ENCODE peak calls at places on chromosomes 3 and 15, in ten cellular contexts. L is memory B cell, O is NCI-H1436, E is GM12878, R is hippocampal formation, A is K562, Q is AG10803, J is AG08396, K is kidney tubule cell, D is HL-60. U is an unnamed sample.

GRCh38 chr3:57825116-57825515 is 69.0 kb downstream of the SLMAP start:
- DNase-seq in A (no peak), R (no peak), Q (no peak), O (no peak), K (no peak), L (no peak), D (no peak), E (no peak), J (no peak), U (no peak)

GRCh38 chr3:161371441-161372320 is at the start of gene SPTSSB:
- DNase-seq in L (no peak), K (peak), E (no peak), R (peak), J (peak), A (peak), D (no peak), Q (peak), O (peak), U (peak)

GRCh38 chr15:78938608-78939488 is 6.0 kb downstream of the CTSH start:
- DNase-seq in O (no peak), D (peak), L (peak), R (no peak), A (no peak), E (peak), Q (no peak), J (no peak), K (no peak), U (peak)

GRCh38 chr15:71109130-71109529 is 6.1 kb upstream of the THSD4 start:
- DNase-seq in A (no peak), Q (peak), J (no peak), K (peak), E (no peak), L (no peak), O (no peak), D (no peak), R (no peak), U (no peak)

GRCh38 chr3:126958638-126959085 is 24.3 kb upstream of the PLXNA1 start:
- DNase-seq in E (no peak), K (no peak), Q (no peak), A (no peak), R (no peak), J (no peak), D (no peak), L (no peak), O (no peak), U (no peak)

GRCh38 chr15:85125056-85125661 is 143.5 kb downstream of the PDE8A start:
- DNase-seq in J (peak), O (no peak), D (no peak), Q (peak), R (no peak), E (no peak), K (peak), L (no peak), A (no peak), U (no peak)

GRCh38 chr15:78130466-78131294 is 565 bp downstream of the CIB2 start:
- DNase-seq in E (no peak), A (peak), D (no peak), J (peak), R (no peak), O (no peak), Q (no peak), K (no peak), L (no peak), U (no peak)

GRCh38 chr3:194382892-194383223 is 13.3 kb upstream of the LRRC15 start:
- DNase-seq in L (no peak), R (no peak), E (no peak), O (no peak), A (no peak), Q (no peak), J (no peak), K (no peak), D (no peak), U (no peak)

GRCh38 chr3:156341831-156342416 is 213.0 kb downstream of the SSR3 start:
- DNase-seq in K (no peak), E (peak), Q (no peak), J (no peak), R (no peak), A (no peak), L (peak), D (no peak), O (no peak), U (no peak)

GRCh38 chr3:110389005-110389404 is 682.6 kb upstream of the NECTIN3 start:
- DNase-seq in J (no peak), Q (no peak), E (no peak), L (no peak), D (no peak), K (no peak), O (no peak), R (no peak), A (no peak), U (no peak)

GRCh38 chr3:170387952-170388351 is 30.4 kb downstream of the SKIL start:
- DNase-seq in J (no peak), A (no peak), Q (peak), L (no peak), O (no peak), R (no peak), D (no peak), K (no peak), E (no peak), U (no peak)

GRCh38 chr3:139764936-139765335 is 87.2 kb upstream of the NMNAT3 start:
- DNase-seq in O (no peak), J (peak), R (no peak), D (no peak), K (peak), Q (peak), A (no peak), L (no peak), E (no peak), U (no peak)

GRCh38 chr3:171833775-171834460 is 9.2 kb upstream of the TMEM212 start:
- DNase-seq in O (peak), K (peak), J (peak), L (no peak), D (no peak), R (no peak), A (no peak), Q (peak), E (no peak), U (no peak)

GRCh38 chr15:26772588-26773484 is at the start of gene GABRB3:
- DNase-seq in D (no peak), Q (peak), L (no peak), A (no peak), K (peak), O (peak), J (peak), R (peak), E (no peak), U (no peak)

GRCh38 chr3:196327405-196327804 is 9.4 kb upstream of the DYNLT2B start:
- DNase-seq in L (no peak), E (no peak), A (no peak), O (no peak), D (no peak), K (no peak), R (no peak), J (no peak), Q (peak), U (no peak)

GRCh38 chr15:40065166-40065565 is 26.2 kb upstream of the SRP14 start:
- DNase-seq in R (no peak), D (no peak), J (no peak), O (no peak), E (no peak), K (no peak), A (no peak), L (no peak), Q (no peak), U (no peak)

GRCh38 chr15:76059320-76060097 is at the start of gene TMEM266:
- DNase-seq in A (peak), E (no peak), D (no peak), J (peak), K (peak), Q (no peak), O (peak), L (peak), R (peak), U (peak)

GRCh38 chr15:65396965-65397317 is 19.1 kb upstream of the IGDCC3 start:
- DNase-seq in D (no peak), Q (no peak), R (no peak), E (no peak), K (no peak), J (no peak), A (no peak), O (no peak), L (no peak), U (no peak)

GRCh38 chr15:48695088-48695834 is 49.8 kb upstream of the FBN1 start:
- DNase-seq in O (no peak), D (no peak), L (no peak), J (peak), K (peak), E (no peak), R (no peak), A (no peak), Q (peak), U (no peak)

GRCh38 chr3:150783920-150784746 is 21.2 kb upstream of the SIAH2 start:
- DNase-seq in Q (no peak), R (no peak), E (no peak), D (no peak), L (no peak), K (no peak), O (no peak), J (no peak), A (no peak), U (no peak)

GRCh38 chr3:124832782-124833709 is 54.1 kb downstream of the ITGB5 start:
- DNase-seq in E (no peak), K (peak), O (no peak), D (no peak), R (no peak), Q (peak), A (no peak), L (no peak), J (peak), U (no peak)

GRCh38 chr3:151011427-151011826 is 38.9 kb upstream of the CLRN1 start:
- DNase-seq in L (no peak), A (no peak), K (peak), J (no peak), Q (peak), E (no peak), R (no peak), D (no peak), O (peak), U (no peak)

GRCh38 chr15:25439456-25439836 is 622 bp upstream of the UBE3A start:
- DNase-seq in R (no peak), E (no peak), A (no peak), Q (peak), L (no peak), D (no peak), K (peak), J (peak), O (peak), U (no peak)

GRCh38 chr15:34699968-34700640 is 54.7 kb downstream of the GJD2 start:
- DNase-seq in K (no peak), D (no peak), A (no peak), J (no peak), Q (peak), R (no peak), E (no peak), O (no peak), L (no peak), U (no peak)

GRCh38 chr3:158727499-158728377 is 4.5 kb downstream of the RARRES1 start:
- DNase-seq in K (peak), J (peak), R (peak), E (peak), Q (peak), L (peak), O (peak), A (peak), D (peak), U (peak)

GRCh38 chr15:39907216-39907615 is 12.8 kb downstream of the GPR176 start:
- DNase-seq in A (no peak), Q (no peak), K (no peak), L (no peak), O (no peak), J (no peak), R (no peak), E (no peak), D (no peak), U (no peak)

GRCh38 chr15:74307827-74308642 is 59.4 kb downstream of the CYP11A1 start:
- DNase-seq in O (peak), D (peak), J (peak), L (peak), A (peak), E (no peak), R (peak), K (peak), Q (peak), U (no peak)

GRCh38 chr15:99542828-99543227 is 23.0 kb upstream of the MEF2A start:
- DNase-seq in O (no peak), R (no peak), L (no peak), K (no peak), Q (peak), A (no peak), E (no peak), D (no peak), J (no peak), U (no peak)

GRCh38 chr15:57070674-57071073 is 152.2 kb downstream of the TCF12 start:
- DNase-seq in D (no peak), J (no peak), E (no peak), A (no peak), R (no peak), L (no peak), K (no peak), O (no peak), Q (no peak), U (no peak)

GRCh38 chr3:120449701-120450216 is 1.0 kb downstream of the FSTL1 start:
- DNase-seq in L (no peak), R (no peak), A (no peak), K (peak), E (no peak), O (no peak), D (no peak), J (peak), Q (peak), U (no peak)

GRCh38 chr15:67086650-67086941 is 21.2 kb downstream of the SMAD3 start:
- DNase-seq in L (no peak), E (no peak), R (no peak), K (no peak), J (no peak), O (no peak), Q (no peak), D (no peak), A (no peak), U (no peak)

GRCh38 chr3:79497447-79498111 is 270.2 kb downstream of the ROBO1 start:
- DNase-seq in A (peak), R (no peak), O (no peak), J (peak), L (no peak), Q (peak), K (peak), E (no peak), D (no peak), U (no peak)

GRCh38 chr15:63815796-63816533 is 17.8 kb downstream of the HERC1 start:
- DNase-seq in A (no peak), J (no peak), Q (peak), L (no peak), R (no peak), D (no peak), O (no peak), K (no peak), E (no peak), U (no peak)

GRCh38 chr15:38197553-38197952 is 55.1 kb upstream of the SPRED1 start:
- DNase-seq in Q (no peak), A (no peak), L (no peak), R (no peak), J (no peak), D (no peak), O (no peak), K (no peak), E (no peak), U (no peak)

GRCh38 chr15:25678498-25678865 is 184.6 kb downstream of the ATP10A start:
- DNase-seq in E (no peak), J (no peak), D (no peak), L (no peak), Q (no peak), O (no peak), R (no peak), K (peak), A (no peak), U (no peak)

GRCh38 chr3:50246517-50246954 is 10.5 kb downstream of the GNAI2 start:
- DNase-seq in J (no peak), L (peak), K (peak), R (no peak), D (peak), O (no peak), E (no peak), Q (peak), A (peak), U (no peak)